ENCODE peak calls at places on chromosomes 13 and 19, in nine cellular contexts. X is heart left ventricle, I is cardiac muscle cell, Y is GM23338, G is neural progenitor cell, N is A549, V is left lung, H is pancreas, M is tibial nerve. W is an unnamed sample.

GRCh38 chr19:9435279-9436268 is at the start of gene ZNF266:
- DNase-seq in X (peak), I (peak), Y (peak), G (peak), N (peak), V (peak), H (peak), M (peak), W (peak)

GRCh38 chr13:52845766-52846566 is 2.5 kb downstream of the PCDH8 start:
- DNase-seq in X (no peak), I (peak), Y (peak), G (peak), N (no peak), V (no peak), H (no peak), M (no peak), W (no peak)

GRCh38 chr19:42273407-42274064 is 4.5 kb downstream of the CIC start:
- DNase-seq in X (no peak), I (no peak), Y (no peak), G (no peak), N (no peak), V (peak), H (no peak), M (no peak), W (no peak)

GRCh38 chr19:36106441-36106840 is 4.5 kb upstream of the OVOL3 start:
- DNase-seq in X (no peak), I (no peak), Y (no peak), G (no peak), N (no peak), V (no peak), H (no peak), M (no peak), W (no peak)

GRCh38 chr19:926595-927043 is 784 bp downstream of the ARID3A start:
- DNase-seq in X (peak), I (peak), Y (peak), G (peak), N (peak), V (peak), H (no peak), M (no peak), W (peak)

GRCh38 chr13:77477299-77477848 is 58.1 kb upstream of the SCEL start:
- DNase-seq in X (no peak), I (no peak), Y (no peak), G (no peak), N (no peak), V (no peak), H (no peak), M (no peak), W (no peak)

GRCh38 chr19:56341948-56342347 is 27.3 kb upstream of the ZSCAN5A start:
- DNase-seq in X (no peak), I (no peak), Y (peak), G (peak), N (no peak), V (no peak), H (no peak), M (no peak), W (no peak)

GRCh38 chr19:46412034-46412982 is 1.1 kb downstream of the CCDC8 start:
- DNase-seq in X (no peak), I (peak), Y (no peak), G (peak), N (no peak), V (no peak), H (peak), M (no peak), W (no peak)

GRCh38 chr13:74134777-74135305 is 637 bp upstream of the KLF12 start:
- DNase-seq in X (peak), I (peak), Y (no peak), G (peak), N (peak), V (peak), H (peak), M (peak), W (no peak)

GRCh38 chr19:16737909-16738308 is 18.3 kb downstream of the NWD1 start:
- DNase-seq in X (no peak), I (no peak), Y (no peak), G (no peak), N (no peak), V (no peak), H (no peak), M (no peak), W (no peak)

GRCh38 chr19:24060687-24061356 is 26.2 kb upstream of the ZNF254 start:
- DNase-seq in X (no peak), I (no peak), Y (no peak), G (no peak), N (no peak), V (no peak), H (no peak), M (no peak), W (no peak)

GRCh38 chr13:114132419-114133121 is at the start of gene RASA3:
- DNase-seq in X (peak), I (peak), Y (peak), G (peak), N (peak), V (peak), H (peak), M (peak), W (peak)

GRCh38 chr19:1123885-1124677 is 20.3 kb downstream of the GPX4 start:
- DNase-seq in X (no peak), I (no peak), Y (no peak), G (no peak), N (no peak), V (no peak), H (no peak), M (no peak), W (no peak)

GRCh38 chr19:32177686-32178085 is 167.7 kb upstream of the ZNF507 start:
- DNase-seq in X (no peak), I (no peak), Y (no peak), G (no peak), N (no peak), V (no peak), H (no peak), M (no peak), W (no peak)

GRCh38 chr19:6800991-6801396 is 28.5 kb downstream of the VAV1 start:
- DNase-seq in X (no peak), I (no peak), Y (no peak), G (no peak), N (peak), V (no peak), H (no peak), M (no peak), W (no peak)

GRCh38 chr13:31250435-31250834 is 50.7 kb downstream of the B3GLCT start:
- DNase-seq in X (no peak), I (peak), Y (no peak), G (no peak), N (no peak), V (no peak), H (no peak), M (no peak), W (no peak)

GRCh38 chr13:48156466-48156865 is 61.6 kb upstream of the MED4 start:
- DNase-seq in X (no peak), I (no peak), Y (peak), G (no peak), N (no peak), V (peak), H (no peak), M (no peak), W (no peak)

GRCh38 chr19:56504581-56504980 is 3.1 kb upstream of the ZNF471 start:
- DNase-seq in X (no peak), I (no peak), Y (no peak), G (no peak), N (no peak), V (no peak), H (no peak), M (no peak), W (no peak)

GRCh38 chr13:18628428-18628827 is 553.2 kb downstream of the TUBA3C start:
- DNase-seq in X (no peak), I (no peak), Y (no peak), G (no peak), N (no peak), V (no peak), H (no peak), M (no peak), W (no peak)

GRCh38 chr19:7673995-7674667 is 2.8 kb upstream of the MCEMP1 start:
- DNase-seq in X (peak), I (peak), Y (peak), G (peak), N (peak), V (peak), H (peak), M (no peak), W (no peak)

GRCh38 chr19:51628153-51628939 is 1.9 kb downstream of the SIGLEC5 start:
- DNase-seq in X (no peak), I (no peak), Y (no peak), G (no peak), N (no peak), V (no peak), H (no peak), M (no peak), W (no peak)

GRCh38 chr13:31018511-31018910 is 86.1 kb downstream of the TEX26 start:
- DNase-seq in X (no peak), I (no peak), Y (no peak), G (no peak), N (no peak), V (no peak), H (no peak), M (no peak), W (no peak)

GRCh38 chr13:80242728-80243427 is 98.0 kb downstream of the SPRY2 start:
- DNase-seq in X (no peak), I (no peak), Y (no peak), G (no peak), N (no peak), V (no peak), H (no peak), M (no peak), W (no peak)

GRCh38 chr19:13015361-13016231 is 20.3 kb downstream of the NFIX start:
- DNase-seq in X (no peak), I (no peak), Y (peak), G (peak), N (no peak), V (no peak), H (no peak), M (no peak), W (no peak)

GRCh38 chr19:46115396-46116109 is 8.9 kb downstream of the IGFL3 start:
- DNase-seq in X (no peak), I (no peak), Y (no peak), G (no peak), N (no peak), V (no peak), H (no peak), M (no peak), W (no peak)

GRCh38 chr13:48126944-48127814 is 32.3 kb upstream of the MED4 start:
- DNase-seq in X (peak), I (peak), Y (peak), G (peak), N (peak), V (no peak), H (no peak), M (peak), W (peak)

GRCh38 chr13:72390909-72391308 is 336.5 kb downstream of the MZT1 start:
- DNase-seq in X (no peak), I (no peak), Y (no peak), G (no peak), N (no peak), V (no peak), H (no peak), M (no peak), W (no peak)

GRCh38 chr13:88717946-88718345 is 1046.8 kb downstream of the SLITRK5 start:
- DNase-seq in X (no peak), I (no peak), Y (peak), G (no peak), N (no peak), V (no peak), H (no peak), M (no peak), W (no peak)

DNA sequence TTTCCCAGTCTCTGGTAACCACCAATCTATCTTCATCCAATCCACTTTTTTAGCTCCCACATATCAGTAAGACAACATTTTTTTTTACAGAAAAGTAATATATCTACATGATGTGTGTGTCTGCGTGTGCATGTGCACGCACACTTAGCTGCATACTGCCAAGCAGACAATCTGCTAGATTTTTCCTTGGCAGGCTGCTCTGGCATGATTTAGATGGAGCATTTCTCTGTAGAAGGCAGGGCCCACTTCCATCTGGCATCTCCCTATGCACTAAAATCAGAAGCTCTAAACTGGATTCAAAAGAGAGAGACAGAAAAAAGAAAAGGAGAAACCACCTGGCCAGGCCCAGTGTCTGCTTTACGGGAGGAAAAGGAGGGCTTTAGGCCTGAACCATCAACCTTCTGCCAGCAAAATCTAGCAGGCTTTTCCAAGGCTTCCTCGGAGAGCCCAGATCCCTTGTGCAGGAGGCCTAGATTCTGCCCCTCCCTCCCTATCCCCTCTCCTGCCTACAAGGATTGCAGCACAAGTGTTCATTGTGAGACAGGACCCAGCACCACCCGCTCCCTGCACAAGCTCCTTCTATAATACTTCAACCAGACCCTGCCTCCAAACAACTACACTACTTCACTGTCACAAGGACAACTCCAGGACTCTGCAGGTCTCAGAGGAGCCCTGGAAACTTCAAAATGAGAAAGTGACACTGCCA is 99.3 kb downstream of the DOCK9 start:
- DNase-seq in X (no peak), I (no peak), Y (no peak), G (no peak), N (no peak), V (no peak), H (no peak), M (no peak), W (no peak)
- H3K27ac ChIP-seq in X (no peak), I (no peak), Y (no peak), G (no peak), N (no peak), V (no peak), H (no peak), M (no peak), W (peak)

GRCh38 chr19:2454962-2455409 is 1.8 kb downstream of the LMNB2 start:
- DNase-seq in X (no peak), I (no peak), Y (no peak), G (no peak), N (no peak), V (no peak), H (no peak), M (no peak), W (no peak)
- H3K27ac ChIP-seq in X (no peak), I (no peak), Y (no peak), G (no peak), N (peak), V (no peak), H (no peak), M (no peak), W (no peak)

DNA sequence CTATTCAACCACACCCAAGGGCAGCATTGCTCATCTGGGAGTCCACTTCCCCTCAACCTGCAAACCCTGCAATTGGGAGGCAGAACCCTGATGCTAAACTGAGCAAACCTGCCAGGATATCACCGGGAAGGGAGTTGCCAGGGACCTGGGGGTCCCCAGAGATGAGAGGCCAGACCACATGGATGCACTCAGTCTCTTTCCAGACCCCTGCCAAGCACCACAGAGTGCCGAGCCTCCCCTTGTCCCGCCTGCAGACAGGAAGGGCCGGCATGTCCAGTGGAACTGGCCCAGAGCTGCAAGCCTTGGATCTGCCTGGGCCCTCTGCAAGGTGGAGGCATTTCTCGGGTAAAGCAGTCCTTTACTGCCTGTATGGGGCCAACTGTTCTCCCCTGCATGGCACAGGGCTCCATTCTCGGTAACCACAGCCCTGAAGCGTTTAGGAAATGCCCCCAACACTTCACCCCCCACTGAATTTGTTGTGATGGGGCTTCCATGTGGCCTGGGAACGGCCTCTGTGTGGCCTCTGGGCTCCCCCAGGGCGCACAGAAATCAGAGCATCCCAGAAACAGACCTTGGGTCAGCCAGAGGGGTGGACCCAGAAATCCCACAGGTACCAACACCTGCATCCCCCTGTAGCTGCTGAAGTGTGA is 153.9 kb upstream of the VSTM2B start:
- DNase-seq in X (no peak), I (no peak), Y (no peak), G (no peak), N (no peak), V (no peak), H (no peak), M (no peak), W (no peak)
- H3K27ac ChIP-seq in X (no peak), I (no peak), Y (no peak), G (no peak), N (no peak), V (no peak), H (no peak), M (no peak), W (no peak)

GRCh38 chr19:18377026-18377425 is 8.9 kb upstream of the GDF15 start:
- DNase-seq in X (no peak), I (no peak), Y (no peak), G (no peak), N (peak), V (no peak), H (peak), M (no peak), W (no peak)

GRCh38 chr19:18368504-18369222 is 17.3 kb upstream of the GDF15 start:
- DNase-seq in X (no peak), I (no peak), Y (no peak), G (peak), N (no peak), V (peak), H (peak), M (no peak), W (no peak)

GRCh38 chr19:18373407-18373891 is 12.5 kb upstream of the GDF15 start:
- DNase-seq in X (no peak), I (no peak), Y (no peak), G (no peak), N (no peak), V (no peak), H (no peak), M (no peak), W (no peak)

DNA sequence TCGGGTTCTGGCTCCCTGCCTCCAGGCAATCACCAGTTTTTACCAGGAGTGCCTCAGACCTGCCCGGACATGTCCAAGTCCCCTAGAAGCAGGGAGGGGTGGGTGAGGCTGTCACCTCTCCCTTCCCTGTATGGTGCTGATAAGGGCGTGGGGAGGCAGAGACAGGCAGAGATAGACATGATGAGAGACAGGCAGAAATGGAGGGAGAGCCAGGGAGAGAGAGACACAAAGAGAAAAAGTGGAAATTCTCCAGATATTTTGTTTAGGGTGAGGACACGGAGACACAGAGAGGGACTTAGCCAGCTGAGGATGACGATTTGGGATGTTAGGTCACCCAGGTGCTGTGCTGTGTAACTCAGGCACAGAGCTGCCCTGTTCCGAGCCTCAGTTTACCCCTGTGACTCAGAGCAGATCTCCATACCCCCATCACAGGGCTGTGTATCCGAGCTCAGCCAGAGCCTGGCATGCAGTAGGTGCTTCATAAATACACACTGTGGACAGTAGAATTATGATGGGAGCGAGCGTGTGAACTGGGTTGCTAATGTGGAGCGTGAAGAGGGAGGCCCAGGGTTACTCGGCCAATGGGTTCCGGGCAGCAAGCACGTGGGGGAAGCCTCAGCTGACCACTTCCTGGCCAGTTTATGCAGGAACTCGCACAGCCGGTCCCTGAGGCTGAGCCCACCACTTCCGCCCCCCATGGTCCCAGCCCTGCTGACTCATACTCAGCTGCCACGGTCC is 11.9 kb upstream of the GDF15 start:
- DNase-seq in X (peak), I (peak), Y (peak), G (peak), N (peak), V (peak), H (peak), M (peak), W (peak)
- H3K27ac ChIP-seq in X (peak), I (peak), Y (peak), G (no peak), N (peak), V (peak), H (peak), M (peak), W (peak)

GRCh38 chr19:3608079-3608641 is 1.5 kb upstream of the TBXA2R start:
- DNase-seq in X (no peak), I (no peak), Y (no peak), G (no peak), N (no peak), V (no peak), H (no peak), M (no peak), W (no peak)

GRCh38 chr19:3606690-3607289 is at the start of gene TBXA2R:
- DNase-seq in X (peak), I (peak), Y (peak), G (peak), N (peak), V (peak), H (no peak), M (peak), W (peak)

GRCh38 chr19:3608750-3609322 is 2.2 kb upstream of the TBXA2R start:
- DNase-seq in X (peak), I (no peak), Y (no peak), G (no peak), N (no peak), V (no peak), H (no peak), M (no peak), W (no peak)

GRCh38 chr19:3606174-3606689 is 443 bp downstream of the TBXA2R start:
- DNase-seq in X (no peak), I (no peak), Y (peak), G (peak), N (no peak), V (no peak), H (peak), M (no peak), W (no peak)

GRCh38 chr19:3607398-3608078 is 863 bp upstream of the TBXA2R start:
- DNase-seq in X (peak), I (no peak), Y (peak), G (peak), N (no peak), V (peak), H (no peak), M (no peak), W (no peak)
- H3K27ac ChIP-seq in X (peak), I (no peak), Y (no peak), G (no peak), N (peak), V (peak), H (no peak), M (peak), W (peak)

W was measured in substantia nigra.